ENCODE peak calls at places on chromosomes 5 and 9, in four cellular contexts. H is anterior cingulate cortex; U is M059J; M is stimulated activated naive CD8-positive, alpha-beta T cell treated with anti-CD3 and anti-CD28 coated beads, Interleukin-15, amount 100 ng/mL, for 72 hours. O is an unnamed sample.

GRCh38 chr9:135857371-135857786 is 50.0 kb downstream of the CAMSAP1 start:
- DNase-seq in H (no peak), U (peak; percentile 67), M (no peak), O (no peak)

GRCh38 chr5:127746756-127747155 is 43.6 kb downstream of the CCDC192 start:
- DNase-seq in H (no peak), U (peak; percentile 43), M (no peak), O (no peak)

GRCh38 chr5:172149073-172149472 is 39.0 kb downstream of the STK10 start:
- DNase-seq in H (no peak), U (peak; percentile 33), M (no peak), O (no peak)

GRCh38 chr5:42591026-42591425 is 165.6 kb upstream of the CCDC152 start:
- DNase-seq in H (no peak), U (no peak), M (no peak), O (peak; percentile 19)

GRCh38 chr5:362978-363765 is 41.7 kb downstream of the AHRR start:
- DNase-seq in H (no peak), U (no peak), M (no peak), O (no peak)

GRCh38 chr9:109248133-109248581 is 72.7 kb downstream of the EPB41L4B start:
- DNase-seq in H (no peak), U (peak; percentile 15), M (no peak), O (no peak)

GRCh38 chr9:119216891-119217290 is 152.3 kb downstream of the BRINP1 start:
- DNase-seq in H (no peak), U (no peak), M (no peak), O (peak; percentile 53)

GRCh38 chr5:143435207-143435657 is 31.7 kb upstream of the NR3C1 start:
- DNase-seq in H (no peak), U (no peak), M (peak; percentile 30), O (peak; percentile 58)

GRCh38 chr9:133838859-133839507 is 100.8 kb upstream of the SARDH start:
- DNase-seq in H (no peak), U (no peak), M (no peak), O (no peak)

GRCh38 chr9:694499-695154 is 146.9 kb upstream of the DMRT1 start:
- DNase-seq in H (no peak), U (peak; percentile 97), M (no peak), O (peak; percentile 90)

GRCh38 chr5:102799017-102799416 is 43.9 kb downstream of the PAM start:
- DNase-seq in H (no peak), U (peak; percentile 21), M (no peak), O (no peak)

GRCh38 chr5:178464431-178465048 is 125.7 kb downstream of the COL23A1 start:
- DNase-seq in H (no peak), U (no peak), M (no peak), O (no peak)

GRCh38 chr9:130297371-130297770 is 31.8 kb downstream of the HMCN2 start:
- DNase-seq in H (no peak), U (no peak), M (no peak), O (no peak)

GRCh38 chr5:80181618-80182211 is 74.1 kb downstream of the SERINC5 start:
- DNase-seq in H (no peak), U (peak; percentile 82), M (no peak), O (no peak)

GRCh38 chr5:127885176-127885575 is 182.0 kb downstream of the CCDC192 start:
- DNase-seq in H (no peak), U (no peak), M (no peak), O (no peak)

GRCh38 chr5:77743181-77743580 is 33.0 kb downstream of the TBCA start:
- DNase-seq in H (no peak), U (peak; percentile 54), M (no peak), O (no peak)

GRCh38 chr5:169933624-169934023 is 46.7 kb downstream of the INSYN2B start:
- DNase-seq in H (no peak), U (no peak), M (no peak), O (no peak)

GRCh38 chr9:136082496-136083361 is 12.4 kb downstream of the NACC2 start:
- DNase-seq in H (no peak), U (no peak), M (no peak), O (no peak)

GRCh38 chr9:18665947-18666346 is 192.0 kb downstream of the ADAMTSL1 start:
- DNase-seq in H (no peak), U (peak; percentile 12), M (no peak), O (no peak)

GRCh38 chr9:85431396-85432102 is 310.2 kb downstream of the AGTPBP1 start:
- DNase-seq in H (no peak), U (peak; percentile 61), M (no peak), O (no peak)

GRCh38 chr5:59079622-59080620 is 497.0 kb downstream of the RAB3C start:
- DNase-seq in H (no peak), U (peak; percentile 90), M (no peak), O (no peak)

GRCh38 chr9:68702493-68702892 is 2.5 kb upstream of the PIP5K1B start:
- DNase-seq in H (no peak), U (no peak), M (no peak), O (no peak)

GRCh38 chr5:111165058-111165457 is 59.1 kb upstream of the CAMK4 start:
- DNase-seq in H (no peak), U (no peak), M (no peak), O (no peak)

GRCh38 chr9:76401580-76402354 is 7.5 kb upstream of the RFK start:
- DNase-seq in H (no peak), U (peak; percentile 61), M (no peak), O (no peak)

GRCh38 chr9:127493592-127494303 is 42.4 kb downstream of the LRSAM1 start:
- DNase-seq in H (no peak), U (no peak), M (no peak), O (no peak)

GRCh38 chr9:4375424-4376195 is 75.7 kb upstream of the GLIS3 start:
- DNase-seq in H (no peak), U (peak; percentile 65), M (no peak), O (peak; percentile 18)

GRCh38 chr5:149172261-149172660 is 31.0 kb downstream of the ABLIM3 start:
- DNase-seq in H (no peak), U (peak; percentile 97), M (no peak), O (no peak)

GRCh38 chr5:13660072-13660471 is 284.4 kb downstream of the DNAH5 start:
- DNase-seq in H (no peak), U (peak; percentile 58), M (no peak), O (no peak)

GRCh38 chr9:105950894-105951293 is 256.6 kb downstream of the TMEM38B start:
- DNase-seq in H (no peak), U (no peak), M (no peak), O (no peak)

GRCh38 chr9:115650768-115651167 is 502.8 kb upstream of the PAPPA start:
- DNase-seq in H (no peak), U (peak; percentile 93), M (no peak), O (no peak)

GRCh38 chr5:168020522-168021294 is 270.7 kb upstream of the WWC1 start:
- DNase-seq in H (no peak), U (peak; percentile 22), M (no peak), O (peak; percentile 14)

GRCh38 chr5:55276771-55277170 is 30.7 kb downstream of the DHX29 start:
- DNase-seq in H (no peak), U (peak; percentile 83), M (no peak), O (no peak)

GRCh38 chr9:86706391-86706790 is 240.9 kb downstream of the GAS1 start:
- DNase-seq in H (no peak), U (peak; percentile 76), M (no peak), O (no peak)

GRCh38 chr9:137240321-137240840 is 706 bp upstream of the TUBB4B start:
- DNase-seq in H (peak; percentile 90), U (peak; percentile 80), M (no peak), O (peak; percentile 81)

GRCh38 chr9:118028225-118028624 is 324.0 kb downstream of the TLR4 start:
- DNase-seq in H (no peak), U (no peak), M (no peak), O (no peak)

GRCh38 chr5:149442563-149443182 is 63.6 kb upstream of the IL17B start:
- DNase-seq in H (no peak), U (peak; percentile 75), M (peak; percentile 70), O (no peak)

GRCh38 chr5:30401479-30402058 is 791.9 kb upstream of the CDH6 start:
- DNase-seq in H (no peak), U (peak; percentile 26), M (no peak), O (peak; percentile 14)

O was measured in putamen.